ENCODE peak calls at places on chromosomes 1 and 21, in nine cellular contexts. F is lung, N is spleen, C is fibroblast of mammary gland, E is AG04450, S is AG09309, D is glutamatergic neuron, W is uterus, T is neural progenitor cell. J is an unnamed sample.

GRCh38 chr1:85707267-85707989 is 805 bp downstream of the ZNHIT6 start:
- DNase-seq in W (no peak), T (no peak), F (no peak), S (no peak), D (no peak), N (no peak), C (no peak), E (no peak), J (no peak)

GRCh38 chr1:85128296-85128695 is 72.5 kb downstream of the SYDE2 start:
- DNase-seq in C (peak; percentile 24), F (no peak), T (no peak), W (no peak), S (no peak), E (no peak), N (no peak), D (no peak), J (no peak)

GRCh38 chr1:34800214-34800613 is 7.4 kb downstream of the GJA4 start:
- DNase-seq in E (no peak), W (no peak), D (no peak), N (no peak), F (no peak), T (no peak), S (peak; percentile 2), C (peak; percentile 39), J (no peak)

GRCh38 chr1:75034376-75034775 is 99.8 kb upstream of the LHX8 start:
- DNase-seq in N (no peak), D (no peak), F (no peak), T (no peak), S (no peak), C (no peak), E (no peak), W (no peak), J (no peak)

GRCh38 chr1:82392513-82392912 is 591.8 kb downstream of the ADGRL2 start:
- DNase-seq in D (no peak), C (peak; percentile 77), T (no peak), S (no peak), F (no peak), E (no peak), N (no peak), W (no peak), J (no peak)

GRCh38 chr1:54028306-54029251 is 10.6 kb upstream of the LDLRAD1 start:
- DNase-seq in S (no peak), T (no peak), C (no peak), E (no peak), N (no peak), D (no peak), F (no peak), W (no peak), J (no peak)

GRCh38 chr1:100708476-100709062 is 11.0 kb upstream of the VCAM1 start:
- DNase-seq in T (no peak), N (no peak), F (no peak), W (no peak), S (no peak), C (no peak), E (no peak), D (no peak), J (no peak)

GRCh38 chr21:36926989-36927695 is 39.3 kb downstream of the HLCS start:
- DNase-seq in N (no peak), T (no peak), E (no peak), S (no peak), D (no peak), C (no peak), W (no peak), F (no peak), J (no peak)

GRCh38 chr21:43598416-43599120 is 60.7 kb downstream of the HSF2BP start:
- DNase-seq in C (peak; percentile 69), E (no peak), S (peak; percentile 61), F (no peak), W (no peak), D (no peak), T (no peak), N (no peak), J (no peak)

GRCh38 chr1:71828431-71829012 is 453.8 kb downstream of the NEGR1 start:
- DNase-seq in E (no peak), S (no peak), F (no peak), C (no peak), N (no peak), W (no peak), T (peak; percentile 15), D (no peak), J (no peak)

GRCh38 chr1:50841791-50842387 is 118.2 kb downstream of the FAF1 start:
- DNase-seq in S (peak; percentile 29), F (no peak), D (no peak), N (no peak), C (peak; percentile 37), W (no peak), T (no peak), E (peak; percentile 3), J (no peak)

GRCh38 chr1:60535713-60536112 is 462.1 kb upstream of the C1orf87 start:
- DNase-seq in S (no peak), D (no peak), W (no peak), F (no peak), T (no peak), C (no peak), E (no peak), N (no peak), J (no peak)

DNA sequence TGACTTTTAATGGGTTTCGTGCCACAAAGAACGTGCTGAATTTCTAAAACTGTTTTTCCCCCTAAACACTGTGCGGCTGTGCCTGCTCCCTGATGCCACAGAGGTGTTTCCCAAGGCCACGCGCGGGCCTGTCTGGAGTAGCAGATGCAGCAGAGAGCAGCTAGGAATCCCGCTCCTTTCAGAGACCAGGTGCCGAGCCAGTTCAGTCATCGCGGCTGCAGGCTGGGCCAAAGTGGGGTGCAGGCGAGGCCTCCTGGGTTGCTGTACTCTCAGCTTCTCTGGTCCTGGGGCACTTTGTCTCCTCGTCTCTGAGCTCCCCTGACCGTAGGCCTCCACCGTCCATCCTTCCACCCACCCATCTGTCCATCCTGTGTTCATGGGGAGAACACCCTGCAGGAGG is 17.4 kb upstream of the DIP2A start:
- DNase-seq in F (no peak), S (no peak), E (no peak), W (no peak), D (no peak), N (no peak), T (no peak), C (no peak), J (no peak)
- TF ChIP-seq CTCF in F (no peak), S (no peak), E (no peak), W (no peak), D (no peak), N (no peak), T (no peak), C (no peak), J (no peak)

GRCh38 chr1:111516008-111516535 is 12.6 kb upstream of the ADORA3 start:
- DNase-seq in S (no peak), E (no peak), N (no peak), W (peak; percentile 78), D (no peak), C (peak; percentile 73), F (peak; percentile 49), T (peak; percentile 21), J (peak; percentile 50)
- TF ChIP-seq CTCF in S (peak; percentile 39), E (peak; percentile 44), N (no peak), W (peak; percentile 34), D (peak; percentile 33), C (peak; percentile 39), F (peak; percentile 3), T (peak; percentile 28), J (peak; percentile 27)

DNA sequence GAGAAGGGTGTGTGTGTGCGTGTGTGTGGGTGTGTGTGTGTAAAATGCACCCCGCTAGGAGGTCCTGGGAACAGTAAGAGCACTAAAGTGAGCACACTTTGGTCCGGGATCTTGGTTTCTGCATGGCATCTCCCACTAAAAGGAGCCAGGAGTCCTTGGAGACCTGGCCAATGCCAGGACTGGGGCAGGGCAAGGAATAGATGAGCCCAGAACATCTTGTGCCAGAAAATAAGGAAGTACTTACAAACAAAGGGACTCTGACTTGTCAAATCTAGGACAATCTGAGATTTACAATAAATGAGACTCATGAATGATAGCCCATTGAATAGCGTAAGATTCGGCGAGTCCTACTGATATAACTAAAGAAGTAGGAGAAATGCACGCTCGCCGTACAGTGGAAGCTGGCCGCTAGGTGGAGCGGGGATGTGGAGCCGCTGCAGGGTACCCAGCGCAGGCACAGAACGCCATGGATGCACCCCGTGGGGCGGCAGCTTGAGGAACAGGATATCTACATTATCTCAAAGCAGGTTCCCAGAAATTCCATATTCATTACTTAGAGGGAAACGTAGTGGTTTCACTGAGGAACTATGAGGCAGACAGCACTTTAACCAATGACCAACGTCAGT is 7.1 kb downstream of the SLC37A1 start:
- DNase-seq in T (peak; percentile 62), W (no peak), S (no peak), C (no peak), E (no peak), D (peak; percentile 68), F (no peak), N (no peak), J (no peak)
- TF ChIP-seq CTCF in T (peak; percentile 59), W (no peak), S (no peak), C (no peak), E (peak; percentile 24), D (peak; percentile 54), F (no peak), N (no peak), J (no peak)

DNA sequence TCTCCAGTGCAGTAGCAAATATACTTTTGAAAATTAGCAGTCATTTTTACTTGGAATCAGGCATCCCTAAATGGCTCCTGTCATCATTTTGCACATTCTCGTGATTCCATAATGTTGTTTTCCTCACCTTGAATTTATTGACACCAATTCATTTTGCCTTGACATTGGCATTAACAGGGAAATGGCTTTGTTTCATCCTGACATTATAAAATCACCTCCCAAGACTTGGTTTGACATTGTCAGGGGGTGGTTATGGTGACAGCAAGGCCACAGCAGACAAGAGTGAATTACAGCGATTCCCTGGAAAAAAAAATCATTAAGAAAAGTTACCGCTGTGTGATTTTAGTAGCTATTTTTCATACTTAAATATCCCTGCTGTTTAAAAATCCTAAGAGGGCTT is 327.0 kb downstream of the NTNG1 start:
- DNase-seq in W (no peak), C (no peak), S (no peak), N (no peak), D (no peak), F (no peak), E (no peak), T (no peak), J (no peak)
- TF ChIP-seq CTCF in W (no peak), C (no peak), S (no peak), N (no peak), D (no peak), F (no peak), E (no peak), T (no peak), J (no peak)

GRCh38 chr1:15714438-15715136 is 21.5 kb upstream of the SLC25A34 start:
- DNase-seq in C (peak; percentile 67), S (peak; percentile 7), N (no peak), D (no peak), F (no peak), E (peak; percentile 61), T (no peak), W (no peak), J (no peak)
- TF ChIP-seq CTCF in C (no peak), S (no peak), N (no peak), D (no peak), F (no peak), E (no peak), T (no peak), W (no peak), J (no peak)

GRCh38 chr21:18801468-18801867 is 397.9 kb upstream of the TMPRSS15 start:
- DNase-seq in D (no peak), F (no peak), N (no peak), E (no peak), W (no peak), C (no peak), T (no peak), S (no peak), J (no peak)
- TF ChIP-seq CTCF in D (no peak), F (no peak), N (no peak), E (no peak), W (no peak), C (no peak), T (peak; percentile 30), S (no peak), J (no peak)

GRCh38 chr1:1788646-1789431 is 10.6 kb upstream of the NADK start:
- DNase-seq in W (no peak), F (no peak), C (peak; percentile 62), T (peak; percentile 41), S (no peak), N (no peak), D (peak; percentile 72), E (no peak), J (no peak)
- TF ChIP-seq CTCF in W (no peak), F (no peak), C (peak; percentile 37), T (peak; percentile 50), S (peak; percentile 23), N (no peak), D (peak; percentile 24), E (peak; percentile 36), J (no peak)

J was measured in activated B cell treated with CpG ODN at 0.5 μM for 24 hours.